ENCODE peak calls at places on chromosomes 12 and 14, in six cellular contexts. One of them, this sample, is unnamed.

GRCh38 chr14:101369194-101369915 is 191.9 kb upstream of the DIO3 start:
- DNase-seq in stomach: no peak
- DNase-seq in cardiac fibroblast: no peak
- DNase-seq in foreskin fibroblast: no peak
- DNase-seq in IMR-90: no peak
- DNase-seq in choroid plexus epithelial cell: no peak
- DNase-seq in this sample: no peak

GRCh38 chr12:85784096-85784720 is 52.0 kb downstream of the RASSF9 start:
- DNase-seq in IMR-90: no peak
- DNase-seq in foreskin fibroblast: no peak
- DNase-seq in cardiac fibroblast: no peak
- DNase-seq in choroid plexus epithelial cell: no peak
- DNase-seq in stomach: no peak
- DNase-seq in this sample: no peak

GRCh38 chr14:34843011-34843554 is 32.1 kb downstream of the BAZ1A start:
- DNase-seq in stomach: no peak
- DNase-seq in IMR-90: peak
- DNase-seq in cardiac fibroblast: peak
- DNase-seq in foreskin fibroblast: peak
- DNase-seq in choroid plexus epithelial cell: peak
- DNase-seq in this sample: peak

GRCh38 chr14:34797747-34798583 is 77.2 kb downstream of the BAZ1A start:
- DNase-seq in IMR-90: no peak
- DNase-seq in foreskin fibroblast: no peak
- DNase-seq in stomach: no peak
- DNase-seq in choroid plexus epithelial cell: no peak
- DNase-seq in cardiac fibroblast: no peak
- DNase-seq in this sample: no peak

GRCh38 chr14:94558842-94559241 is 2.4 kb upstream of the SERPINA4 start:
- DNase-seq in cardiac fibroblast: no peak
- DNase-seq in foreskin fibroblast: no peak
- DNase-seq in choroid plexus epithelial cell: no peak
- DNase-seq in stomach: no peak
- DNase-seq in IMR-90: no peak
- DNase-seq in this sample: no peak

GRCh38 chr14:48826058-48826457 is 760.1 kb downstream of the RPS29 start:
- DNase-seq in choroid plexus epithelial cell: peak
- DNase-seq in IMR-90: peak
- DNase-seq in stomach: no peak
- DNase-seq in foreskin fibroblast: no peak
- DNase-seq in cardiac fibroblast: no peak
- DNase-seq in this sample: peak

GRCh38 chr14:76657404-76657803 is 103.9 kb upstream of the VASH1 start:
- DNase-seq in foreskin fibroblast: no peak
- DNase-seq in stomach: no peak
- DNase-seq in choroid plexus epithelial cell: no peak
- DNase-seq in IMR-90: no peak
- DNase-seq in cardiac fibroblast: no peak
- DNase-seq in this sample: no peak

GRCh38 chr14:37985826-37986470 is 221.8 kb upstream of the SSTR1 start:
- DNase-seq in choroid plexus epithelial cell: peak
- DNase-seq in stomach: peak
- DNase-seq in foreskin fibroblast: peak
- DNase-seq in IMR-90: peak
- DNase-seq in cardiac fibroblast: peak
- DNase-seq in this sample: peak

GRCh38 chr12:94377599-94377998 is 82.1 kb downstream of the CEP83 start:
- DNase-seq in choroid plexus epithelial cell: no peak
- DNase-seq in foreskin fibroblast: no peak
- DNase-seq in IMR-90: no peak
- DNase-seq in stomach: no peak
- DNase-seq in cardiac fibroblast: no peak
- DNase-seq in this sample: no peak

GRCh38 chr12:48794870-48795269 is 6.0 kb upstream of the ADCY6 start:
- DNase-seq in stomach: no peak
- DNase-seq in cardiac fibroblast: no peak
- DNase-seq in foreskin fibroblast: no peak
- DNase-seq in IMR-90: peak
- DNase-seq in choroid plexus epithelial cell: no peak
- DNase-seq in this sample: peak

GRCh38 chr14:103097994-103098957 is 3.8 kb downstream of the EXOC3L4 start:
- DNase-seq in cardiac fibroblast: no peak
- DNase-seq in choroid plexus epithelial cell: no peak
- DNase-seq in foreskin fibroblast: no peak
- DNase-seq in IMR-90: no peak
- DNase-seq in stomach: no peak
- DNase-seq in this sample: no peak

GRCh38 chr14:56194062-56194461 is 75.9 kb downstream of the PELI2 start:
- DNase-seq in cardiac fibroblast: no peak
- DNase-seq in choroid plexus epithelial cell: no peak
- DNase-seq in stomach: no peak
- DNase-seq in foreskin fibroblast: no peak
- DNase-seq in IMR-90: no peak
- DNase-seq in this sample: no peak

GRCh38 chr12:7638064-7638763 is 27.5 kb downstream of the APOBEC1 start:
- DNase-seq in cardiac fibroblast: no peak
- DNase-seq in choroid plexus epithelial cell: peak
- DNase-seq in foreskin fibroblast: no peak
- DNase-seq in IMR-90: no peak
- DNase-seq in stomach: no peak
- DNase-seq in this sample: no peak

GRCh38 chr14:99125113-99125512 is 146.9 kb downstream of the BCL11B start:
- DNase-seq in cardiac fibroblast: no peak
- DNase-seq in foreskin fibroblast: no peak
- DNase-seq in choroid plexus epithelial cell: no peak
- DNase-seq in IMR-90: no peak
- DNase-seq in stomach: peak
- DNase-seq in this sample: no peak

GRCh38 chr12:54588892-54589291 is 433 bp upstream of the PPP1R1A start:
- DNase-seq in IMR-90: no peak
- DNase-seq in foreskin fibroblast: no peak
- DNase-seq in cardiac fibroblast: no peak
- DNase-seq in stomach: no peak
- DNase-seq in choroid plexus epithelial cell: no peak
- DNase-seq in this sample: no peak

GRCh38 chr12:54589964-54590363 is 1.5 kb upstream of the PPP1R1A start:
- DNase-seq in IMR-90: no peak
- DNase-seq in choroid plexus epithelial cell: no peak
- DNase-seq in cardiac fibroblast: no peak
- DNase-seq in stomach: no peak
- DNase-seq in foreskin fibroblast: no peak
- DNase-seq in this sample: no peak

GRCh38 chr12:54586620-54587019 is 1.8 kb downstream of the PPP1R1A start:
- DNase-seq in IMR-90: no peak
- DNase-seq in choroid plexus epithelial cell: no peak
- DNase-seq in foreskin fibroblast: no peak
- DNase-seq in cardiac fibroblast: no peak
- DNase-seq in stomach: no peak
- DNase-seq in this sample: no peak

GRCh38 chr12:54587315-54587821 is 1.1 kb downstream of the PPP1R1A start:
- DNase-seq in cardiac fibroblast: no peak
- DNase-seq in foreskin fibroblast: no peak
- DNase-seq in stomach: peak
- DNase-seq in choroid plexus epithelial cell: no peak
- DNase-seq in IMR-90: no peak
- DNase-seq in this sample: no peak

GRCh38 chr12:54588110-54588831 is at the start of gene PPP1R1A:
- DNase-seq in stomach: peak
- DNase-seq in foreskin fibroblast: no peak
- DNase-seq in cardiac fibroblast: no peak
- DNase-seq in choroid plexus epithelial cell: no peak
- DNase-seq in IMR-90: no peak
- DNase-seq in this sample: no peak
- H3K4me3 ChIP-seq in stomach: peak
- H3K4me3 ChIP-seq in foreskin fibroblast: no peak
- H3K4me3 ChIP-seq in cardiac fibroblast: peak
- H3K4me3 ChIP-seq in choroid plexus epithelial cell: no peak
- H3K4me3 ChIP-seq in IMR-90: no peak
- H3K4me3 ChIP-seq in this sample: no peak

DNA sequence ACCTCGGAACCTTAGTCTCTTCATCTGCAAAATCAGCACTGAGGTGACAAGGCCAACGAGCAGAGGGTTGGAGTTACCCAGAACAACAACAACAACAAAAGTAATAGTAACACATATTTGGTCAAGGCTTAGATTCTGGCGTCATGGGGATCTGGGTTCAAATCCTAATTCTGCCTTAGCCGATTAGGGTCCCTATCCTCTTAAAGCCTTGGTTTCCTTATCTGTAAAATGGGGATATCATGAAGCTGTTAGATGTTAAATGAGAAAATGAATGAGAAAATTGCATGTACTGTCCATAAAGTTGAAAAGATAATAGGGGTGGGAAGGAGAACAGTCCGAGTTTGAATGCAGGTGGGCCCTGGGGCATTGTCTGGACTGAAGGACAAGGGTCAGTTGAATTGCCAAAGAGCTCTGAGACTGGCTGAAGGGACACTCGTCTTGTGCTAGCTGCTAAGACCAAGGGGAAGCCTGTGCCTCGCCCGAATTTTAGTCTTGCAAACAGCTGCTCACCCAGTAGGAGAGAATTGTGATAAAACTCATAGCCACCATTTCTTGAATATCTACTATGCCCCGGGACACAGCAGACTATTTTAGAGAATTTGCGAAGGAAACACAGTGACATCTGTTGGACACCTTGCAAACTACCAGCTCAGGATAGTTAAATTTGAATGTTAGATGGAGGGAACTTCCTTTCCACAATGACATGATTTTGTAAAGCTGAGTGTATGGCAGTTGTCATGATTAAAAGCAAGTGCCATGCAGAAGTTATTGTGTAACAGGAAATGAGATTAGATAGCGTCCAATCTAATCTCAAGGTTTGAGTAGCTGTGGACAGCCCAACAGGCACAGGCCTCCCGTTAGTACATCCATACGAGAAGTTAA is 6.8 kb upstream of the HNF1A start:
- DNase-seq in choroid plexus epithelial cell: peak
- DNase-seq in cardiac fibroblast: peak
- DNase-seq in foreskin fibroblast: peak
- DNase-seq in IMR-90: peak
- DNase-seq in stomach: no peak
- DNase-seq in this sample: peak
- TF ChIP-seq CTCF in choroid plexus epithelial cell: peak
- TF ChIP-seq CTCF in cardiac fibroblast: peak
- TF ChIP-seq CTCF in foreskin fibroblast: peak
- TF ChIP-seq CTCF in IMR-90: peak
- TF ChIP-seq CTCF in stomach: peak
- TF ChIP-seq CTCF in this sample: peak

DNA sequence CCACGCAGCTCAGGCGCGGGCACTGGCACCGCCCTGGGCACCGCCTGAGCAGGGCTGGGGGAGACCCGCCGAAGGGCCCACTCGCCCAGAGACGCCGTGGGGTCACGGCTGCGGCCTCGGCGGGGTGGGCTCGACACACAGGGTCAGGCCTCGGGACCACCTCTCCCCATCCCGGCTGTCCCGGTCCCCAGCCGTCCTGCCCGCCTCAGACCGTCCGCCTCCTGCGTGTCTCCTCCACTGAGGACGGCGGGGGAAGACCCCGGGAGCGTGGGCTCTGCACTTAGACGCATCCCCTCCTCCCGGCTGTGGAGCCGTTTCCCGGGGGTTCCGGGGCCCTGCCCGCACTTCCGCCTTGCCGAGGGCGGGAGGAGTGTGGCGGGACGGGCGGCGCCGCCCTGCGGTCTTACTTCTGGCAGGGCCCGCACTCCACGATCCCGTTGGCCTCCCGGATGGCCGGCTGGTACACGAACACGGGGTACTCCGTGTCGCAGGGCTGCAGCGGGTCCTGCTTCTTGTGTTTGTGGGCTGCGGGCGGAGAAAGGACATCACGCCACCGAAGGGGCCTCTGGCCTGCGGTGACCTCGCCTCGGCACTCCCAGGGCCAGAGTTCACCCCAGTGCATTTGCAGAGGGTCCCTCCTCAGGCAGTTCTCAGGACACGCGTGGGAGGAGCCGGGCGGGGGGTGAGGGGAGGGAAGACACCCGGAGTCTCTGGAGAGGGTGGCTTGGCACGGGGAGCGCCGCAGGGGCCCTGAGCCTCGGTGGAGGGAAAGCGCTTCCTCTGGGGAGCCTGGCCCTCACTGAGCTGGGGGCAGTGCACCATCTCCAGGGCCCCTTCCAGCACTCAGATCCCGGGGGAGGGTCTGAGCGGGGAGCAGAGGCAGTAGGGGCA is 23.1 kb upstream of the LRTM2 start:
- DNase-seq in choroid plexus epithelial cell: no peak
- DNase-seq in cardiac fibroblast: peak
- DNase-seq in IMR-90: no peak
- DNase-seq in stomach: peak
- DNase-seq in foreskin fibroblast: no peak
- DNase-seq in this sample: no peak
- H3K4me3 ChIP-seq in choroid plexus epithelial cell: peak
- H3K4me3 ChIP-seq in cardiac fibroblast: peak
- H3K4me3 ChIP-seq in IMR-90: no peak
- H3K4me3 ChIP-seq in stomach: peak
- H3K4me3 ChIP-seq in foreskin fibroblast: peak
- H3K4me3 ChIP-seq in this sample: peak

DNA sequence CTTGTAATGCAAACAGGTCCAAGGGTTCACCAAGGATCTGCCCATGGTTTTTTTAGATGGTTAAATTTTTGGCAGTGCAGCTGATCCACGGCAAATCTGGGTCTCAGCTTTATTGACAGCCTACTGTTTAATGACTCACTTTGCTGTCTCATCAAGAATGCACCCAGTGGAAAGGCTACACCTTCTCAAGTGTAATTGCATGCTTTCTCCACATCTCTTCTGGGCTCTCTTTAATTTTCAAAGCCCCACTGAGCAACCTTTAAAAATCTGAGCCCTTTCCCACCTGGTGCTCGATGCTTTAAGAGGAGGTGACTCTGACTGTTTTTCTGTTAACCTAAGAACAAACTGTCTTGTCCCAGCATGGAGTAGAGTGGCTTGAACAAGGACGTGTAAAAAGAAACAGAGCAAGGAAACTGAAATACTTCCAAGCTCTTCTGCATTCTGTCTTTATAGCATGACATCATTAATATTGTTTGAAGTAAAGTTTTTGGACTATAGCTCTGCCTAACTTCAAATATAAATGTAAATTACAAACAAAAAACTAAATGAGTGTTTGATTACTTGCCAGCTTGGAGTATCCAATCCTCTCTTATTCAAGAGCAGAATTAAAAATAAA is 214.2 kb upstream of the KRR1 start:
- DNase-seq in choroid plexus epithelial cell: peak
- DNase-seq in IMR-90: peak
- DNase-seq in foreskin fibroblast: peak
- DNase-seq in cardiac fibroblast: no peak
- DNase-seq in stomach: no peak
- DNase-seq in this sample: peak
- TF ChIP-seq CTCF in choroid plexus epithelial cell: peak
- TF ChIP-seq CTCF in IMR-90: no peak
- TF ChIP-seq CTCF in foreskin fibroblast: no peak
- TF ChIP-seq CTCF in cardiac fibroblast: peak
- TF ChIP-seq CTCF in stomach: no peak
- TF ChIP-seq CTCF in this sample: no peak